ENCODE peak calls at places on chromosomes 13 and 19, in six cellular contexts. One of them, this sample, is unnamed.

GRCh38 chr19:10718205-10719196 is 622 bp downstream of the DNM2 start:
- DNase-seq in adrenal gland: peak; percentile 51
- DNase-seq in GM04504: no peak
- DNase-seq in HEK293T: peak; percentile 45
- DNase-seq in tibial nerve: no peak
- DNase-seq in CD8-positive, alpha-beta memory T cell: peak; percentile 52
- DNase-seq in this sample: no peak

GRCh38 chr13:86846501-86846900 is 824.7 kb upstream of the SLITRK5 start:
- DNase-seq in HEK293T: no peak
- DNase-seq in CD8-positive, alpha-beta memory T cell: no peak
- DNase-seq in tibial nerve: no peak
- DNase-seq in GM04504: no peak
- DNase-seq in adrenal gland: no peak
- DNase-seq in this sample: no peak

GRCh38 chr13:51148952-51149573 is 38.0 kb upstream of the C13orf42 start:
- DNase-seq in adrenal gland: peak; percentile 41
- DNase-seq in GM04504: peak; percentile 17
- DNase-seq in CD8-positive, alpha-beta memory T cell: no peak
- DNase-seq in HEK293T: peak; percentile 44
- DNase-seq in tibial nerve: no peak
- DNase-seq in this sample: peak; percentile 20

GRCh38 chr13:23202383-23202782 is 21.6 kb downstream of the SGCG start:
- DNase-seq in CD8-positive, alpha-beta memory T cell: no peak
- DNase-seq in HEK293T: no peak
- DNase-seq in GM04504: peak; percentile 14
- DNase-seq in tibial nerve: no peak
- DNase-seq in adrenal gland: no peak
- DNase-seq in this sample: no peak

GRCh38 chr19:45508931-45509691 is 1.8 kb downstream of the VASP start:
- DNase-seq in HEK293T: peak; percentile 56
- DNase-seq in GM04504: peak; percentile 37
- DNase-seq in tibial nerve: no peak
- DNase-seq in adrenal gland: peak; percentile 72
- DNase-seq in CD8-positive, alpha-beta memory T cell: no peak
- DNase-seq in this sample: no peak

GRCh38 chr13:96819375-96819774 is 174.9 kb downstream of the OXGR1 start:
- DNase-seq in tibial nerve: no peak
- DNase-seq in CD8-positive, alpha-beta memory T cell: no peak
- DNase-seq in GM04504: no peak
- DNase-seq in HEK293T: no peak
- DNase-seq in adrenal gland: no peak
- DNase-seq in this sample: no peak

GRCh38 chr13:85651440-85651839 is 147.8 kb downstream of the SLITRK6 start:
- DNase-seq in CD8-positive, alpha-beta memory T cell: no peak
- DNase-seq in tibial nerve: no peak
- DNase-seq in GM04504: no peak
- DNase-seq in HEK293T: no peak
- DNase-seq in adrenal gland: no peak
- DNase-seq in this sample: no peak

GRCh38 chr19:3653865-3654513 is 27.4 kb upstream of the CACTIN start:
- DNase-seq in tibial nerve: no peak
- DNase-seq in GM04504: no peak
- DNase-seq in HEK293T: no peak
- DNase-seq in adrenal gland: no peak
- DNase-seq in CD8-positive, alpha-beta memory T cell: no peak
- DNase-seq in this sample: no peak

GRCh38 chr13:45122941-45123340 is 2.6 kb downstream of the GTF2F2 start:
- DNase-seq in adrenal gland: no peak
- DNase-seq in HEK293T: no peak
- DNase-seq in GM04504: no peak
- DNase-seq in tibial nerve: no peak
- DNase-seq in CD8-positive, alpha-beta memory T cell: no peak
- DNase-seq in this sample: no peak

GRCh38 chr13:71865858-71866172 is 1.2 kb downstream of the DACH1 start:
- DNase-seq in adrenal gland: no peak
- DNase-seq in tibial nerve: no peak
- DNase-seq in GM04504: no peak
- DNase-seq in CD8-positive, alpha-beta memory T cell: no peak
- DNase-seq in HEK293T: no peak
- DNase-seq in this sample: no peak